ENCODE peak calls at places on chromosome 15, in five cellular contexts. Q is HFF-Myc; I is CD8-positive, alpha-beta T cell; X is nucleus accumbens; G is choroid plexus epithelial cell. A is an unnamed sample.

GRCh38 chr15:43775411-43775965 is 1.3 kb downstream of the ELL3 start:
- DNase-seq in Q (peak), I (no peak), X (no peak), G (no peak), A (peak)

GRCh38 chr15:48644827-48645557 is 517 bp downstream of the FBN1 start:
- DNase-seq in Q (no peak), I (no peak), X (peak), G (peak), A (peak)

GRCh38 chr15:72685925-72686794 is at the start of the genes BBS4 and HIGD2B:
- DNase-seq in Q (peak), I (peak), X (no peak), G (peak), A (peak)

GRCh38 chr15:27486036-27486435 is 515.1 kb downstream of the GABRG3 start:
- DNase-seq in Q (no peak), I (no peak), X (no peak), G (no peak), A (no peak)

GRCh38 chr15:74301583-74302374 is 65.7 kb downstream of the CCDC33 start:
- DNase-seq in Q (no peak), I (no peak), X (no peak), G (no peak), A (no peak)

GRCh38 chr15:92393994-92394326 is 279 bp downstream of the ST8SIA2 start:
- DNase-seq in Q (no peak), I (no peak), X (no peak), G (no peak), A (no peak)

GRCh38 chr15:82979726-82980125 is 6.3 kb upstream of the RAMAC start:
- DNase-seq in Q (no peak), I (no peak), X (no peak), G (no peak), A (no peak)

GRCh38 chr15:87792250-87793030 is 464.1 kb downstream of the NTRK3 start:
- DNase-seq in Q (no peak), I (no peak), X (no peak), G (peak), A (no peak)

GRCh38 chr15:94579261-94579660 is 347.9 kb downstream of the MCTP2 start:
- DNase-seq in Q (no peak), I (no peak), X (no peak), G (no peak), A (no peak)

GRCh38 chr15:70559840-70560239 is 203.5 kb downstream of the UACA start:
- DNase-seq in Q (no peak), I (no peak), X (no peak), G (no peak), A (no peak)

GRCh38 chr15:81030368-81030739 is 29.6 kb downstream of the TLNRD1 start:
- DNase-seq in Q (no peak), I (no peak), X (no peak), G (no peak), A (no peak)

GRCh38 chr15:50176869-50177268 is 5.1 kb upstream of the SLC27A2 start:
- DNase-seq in Q (no peak), I (no peak), X (no peak), G (peak), A (no peak)

GRCh38 chr15:20353966-20354883 is 187.4 kb downstream of the GOLGA6L6 start:
- DNase-seq in Q (no peak), I (no peak), X (no peak), G (no peak), A (no peak)

GRCh38 chr15:31387483-31388118 is 61.0 kb downstream of the KLF13 start:
- DNase-seq in Q (peak), I (no peak), X (no peak), G (peak), A (no peak)

GRCh38 chr15:73892446-73893226 is 19.3 kb downstream of the TBC1D21 start:
- DNase-seq in Q (no peak), I (no peak), X (no peak), G (no peak), A (no peak)

GRCh38 chr15:29888651-29889050 is 66.4 kb upstream of the TJP1 start:
- DNase-seq in Q (no peak), I (no peak), X (no peak), G (peak), A (peak)

GRCh38 chr15:99100245-99101173 is 4.4 kb upstream of the SYNM start:
- DNase-seq in Q (peak), I (no peak), X (peak), G (peak), A (peak)

GRCh38 chr15:35256555-35256954 is 171.5 kb upstream of the NANOGP8 start:
- DNase-seq in Q (peak), I (no peak), X (no peak), G (peak), A (no peak)

GRCh38 chr15:70313099-70314017 is 215.6 kb upstream of the TLE3 start:
- DNase-seq in Q (no peak), I (no peak), X (no peak), G (no peak), A (no peak)

GRCh38 chr15:55599384-55599783 is 11.2 kb upstream of the PYGO1 start:
- DNase-seq in Q (no peak), I (no peak), X (no peak), G (no peak), A (no peak)

GRCh38 chr15:99932676-99933402 is 199.6 kb upstream of the LYSMD4 start:
- DNase-seq in Q (no peak), I (no peak), X (no peak), G (no peak), A (no peak)

GRCh38 chr15:100338971-100339444 is 2.8 kb downstream of the ADAMTS17 start:
- DNase-seq in Q (peak), I (peak), X (peak), G (peak), A (peak)

GRCh38 chr15:40058476-40059140 is 19.6 kb upstream of the SRP14 start:
- DNase-seq in Q (no peak), I (no peak), X (no peak), G (peak), A (peak)

GRCh38 chr15:61038387-61038786 is 190.7 kb downstream of the RORA start:
- DNase-seq in Q (no peak), I (no peak), X (no peak), G (peak), A (peak)

GRCh38 chr15:56243774-56244236 is at the start of gene RFX7:
- DNase-seq in Q (no peak), I (peak), X (no peak), G (peak), A (peak)

GRCh38 chr15:41490355-41490754 is 3.3 kb upstream of the ITPKA start:
- DNase-seq in Q (peak), I (no peak), X (no peak), G (peak), A (peak)

GRCh38 chr15:70267879-70268278 is 170.2 kb upstream of the TLE3 start:
- DNase-seq in Q (no peak), I (no peak), X (no peak), G (peak), A (no peak)

GRCh38 chr15:92466834-92467233 is 73.2 kb downstream of the ST8SIA2 start:
- DNase-seq in Q (no peak), I (no peak), X (no peak), G (no peak), A (no peak)

GRCh38 chr15:65981837-65982696 is 112.8 kb downstream of the RAB11A start:
- DNase-seq in Q (no peak), I (peak), X (no peak), G (no peak), A (no peak)

GRCh38 chr15:73331501-73331900 is 37.3 kb downstream of the HCN4 start:
- DNase-seq in Q (no peak), I (no peak), X (no peak), G (no peak), A (no peak)

GRCh38 chr15:60337069-60337468 is 60.7 kb downstream of the ANXA2 start:
- DNase-seq in Q (no peak), I (no peak), X (no peak), G (no peak), A (no peak)

GRCh38 chr15:86751116-86751515 is 671.4 kb downstream of the AGBL1 start:
- DNase-seq in Q (no peak), I (no peak), X (no peak), G (no peak), A (no peak)

GRCh38 chr15:63953524-63953923 is 92.8 kb downstream of the DAPK2 start:
- DNase-seq in Q (no peak), I (no peak), X (no peak), G (no peak), A (no peak)

GRCh38 chr15:80076321-80077318 is 17.1 kb downstream of the ZFAND6 start:
- DNase-seq in Q (no peak), I (no peak), X (no peak), G (no peak), A (no peak)

GRCh38 chr15:63339006-63339766 is 42.5 kb downstream of the CA12 start:
- DNase-seq in Q (no peak), I (no peak), X (no peak), G (no peak), A (no peak)

A was measured in fibroblast of the aortic adventitia.